ENCODE peak calls at places on chromosomes 6 and 20, in five cellular contexts. D is uterus, E is BE2C, G is heart right ventricle, L is brain microvascular endothelial cell. Q is an unnamed sample.

GRCh38 chr6:31882344-31882743 is 3.5 kb upstream of the SLC44A4 start:
- DNase-seq in D (no peak), E (peak; percentile 78), G (no peak), L (no peak), Q (no peak)

GRCh38 chr6:105522626-105523322 is 119.9 kb upstream of the PREP start:
- DNase-seq in D (no peak), E (no peak), G (no peak), L (peak; percentile 12), Q (no peak)

GRCh38 chr20:56788041-56788670 is 159.1 kb downstream of the TFAP2C start:
- DNase-seq in D (no peak), E (no peak), G (no peak), L (peak; percentile 97), Q (peak; percentile 23)

GRCh38 chr6:3468585-3468984 is 11.7 kb upstream of the SLC22A23 start:
- DNase-seq in D (no peak), E (no peak), G (no peak), L (no peak), Q (no peak)

GRCh38 chr6:4567141-4567540 is 209.1 kb upstream of the CDYL start:
- DNase-seq in D (no peak), E (no peak), G (no peak), L (peak; percentile 25), Q (no peak)

GRCh38 chr6:46320505-46320904 is 149.7 kb upstream of the ENPP5 start:
- DNase-seq in D (no peak), E (no peak), G (no peak), L (no peak), Q (no peak)

GRCh38 chr6:131807644-131808459 is at the start of gene ENPP1:
- DNase-seq in D (peak; percentile 76), E (peak; percentile 61), G (peak; percentile 78), L (no peak), Q (peak; percentile 85)

GRCh38 chr6:7124631-7125030 is 16.9 kb downstream of the RREB1 start:
- DNase-seq in D (no peak), E (no peak), G (no peak), L (no peak), Q (no peak)

GRCh38 chr20:53599378-53599777 is 5.7 kb upstream of the ZNF217 start:
- DNase-seq in D (no peak), E (no peak), G (no peak), L (no peak), Q (no peak)

GRCh38 chr20:58511364-58511763 is 3.8 kb downstream of the APCDD1L start:
- DNase-seq in D (no peak), E (no peak), G (no peak), L (peak; percentile 74), Q (no peak)

GRCh38 chr6:31676904-31677303 is 4.0 kb downstream of the LY6G5C start:
- DNase-seq in D (no peak), E (no peak), G (no peak), L (no peak), Q (no peak)

GRCh38 chr6:41768545-41769308 is 11.0 kb downstream of the FRS3 start:
- DNase-seq in D (no peak), E (no peak), G (no peak), L (no peak), Q (no peak)

GRCh38 chr6:98957440-98957839 is 9.7 kb upstream of the FBXL4 start:
- DNase-seq in D (no peak), E (peak; percentile 13), G (no peak), L (peak; percentile 68), Q (no peak)

GRCh38 chr6:166598441-166599138 is 12.1 kb upstream of the RAMACL start:
- DNase-seq in D (peak; percentile 46), E (no peak), G (peak; percentile 49), L (peak; percentile 91), Q (no peak)

GRCh38 chr6:118908441-118908840 is 14.5 kb downstream of the ASF1A start:
- DNase-seq in D (no peak), E (no peak), G (no peak), L (no peak), Q (no peak)

GRCh38 chr6:41449399-41450245 is 96.6 kb upstream of the FOXP4 start:
- DNase-seq in D (peak; percentile 80), E (peak; percentile 36), G (no peak), L (no peak), Q (peak; percentile 67)

GRCh38 chr20:9668356-9668755 is 154.0 kb downstream of the LAMP5 start:
- DNase-seq in D (no peak), E (no peak), G (no peak), L (no peak), Q (no peak)

GRCh38 chr6:151627689-151628444 is 134.1 kb downstream of the CCDC170 start:
- DNase-seq in D (no peak), E (no peak), G (no peak), L (no peak), Q (no peak)

GRCh38 chr6:75296811-75297779 is 12.5 kb upstream of the TMEM30A start:
- DNase-seq in D (no peak), E (no peak), G (no peak), L (no peak), Q (no peak)

GRCh38 chr20:859661-860294 is 26.3 kb downstream of the FAM110A start:
- DNase-seq in D (no peak), E (no peak), G (no peak), L (no peak), Q (no peak)

GRCh38 chr6:42889815-42890214 is 10.4 kb downstream of the RPL7L1 start:
- DNase-seq in D (no peak), E (no peak), G (no peak), L (no peak), Q (no peak)

GRCh38 chr6:170372380-170373325 is 66.1 kb downstream of the FAM120B start:
- DNase-seq in D (no peak), E (no peak), G (no peak), L (no peak), Q (no peak)

GRCh38 chr6:104118274-104118673 is 741.4 kb downstream of the HACE1 start:
- DNase-seq in D (no peak), E (no peak), G (no peak), L (peak; percentile 92), Q (no peak)

GRCh38 chr20:16846011-16846410 is 97.9 kb downstream of the OTOR start:
- DNase-seq in D (no peak), E (no peak), G (no peak), L (no peak), Q (no peak)

GRCh38 chr20:24492031-24492607 is 22.7 kb downstream of the SYNDIG1 start:
- DNase-seq in D (no peak), E (no peak), G (no peak), L (no peak), Q (no peak)

GRCh38 chr6:113434641-113435040 is 422.5 kb upstream of the MARCKS start:
- DNase-seq in D (no peak), E (no peak), G (no peak), L (no peak), Q (no peak)
- H3K36me3 ChIP-seq in D (no peaks in the 10 kb centered on the region), E (no peaks in the 10 kb centered on the region), G (no peaks in the 10 kb centered on the region), L (no peaks in the 10 kb centered on the region), Q (no peaks in the 10 kb centered on the region)

GRCh38 chr6:159249752-159250151 is 80.6 kb downstream of the FNDC1 start:
- DNase-seq in D (no peak), E (no peak), G (no peak), L (no peak), Q (no peak)
- H3K36me3 ChIP-seq in D (no peaks in the 10 kb centered on the region), E (no peaks in the 10 kb centered on the region), G (no peaks in the 10 kb centered on the region), L (no peaks in the 10 kb centered on the region), Q (no peaks in the 10 kb centered on the region)

GRCh38 chr20:38885357-38885756 is 40.9 kb upstream of the FAM83D start:
- DNase-seq in D (no peak), E (peak; percentile 54), G (no peak), L (no peak), Q (no peak)
- H3K36me3 ChIP-seq in D (no peaks in the 10 kb centered on the region), E (peaks cover 2% of the 10 kb centered on the region), G (no peaks in the 10 kb centered on the region), L (no peaks in the 10 kb centered on the region), Q (no peaks in the 10 kb centered on the region)

DNA sequence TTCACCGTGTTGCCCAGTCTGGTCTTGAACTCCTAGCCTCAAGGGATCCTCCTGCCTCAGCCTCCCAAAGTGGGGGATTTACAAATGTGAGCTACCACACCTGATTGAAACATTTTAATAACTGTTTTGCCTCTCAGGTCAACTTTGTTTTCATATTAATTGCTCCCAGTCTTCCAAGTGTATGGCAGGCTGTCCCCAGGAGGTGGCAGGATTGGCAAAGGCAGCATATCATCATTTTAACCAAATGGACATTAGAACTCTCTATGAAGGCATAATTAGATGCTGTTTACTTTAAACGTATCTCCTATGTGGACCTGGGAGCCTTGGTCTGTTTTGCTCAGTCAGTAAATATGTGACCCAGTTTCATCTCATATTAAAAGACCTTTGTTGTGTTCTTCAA is 59.2 kb upstream of the CSE1L start:
- DNase-seq in D (no peak), E (peak; percentile 26), G (no peak), L (no peak), Q (no peak)
- H3K36me3 ChIP-seq in D (no peaks in the 10 kb centered on the region), E (peaks cover 75% of the 10 kb centered on the region), G (peaks cover 3% of the 10 kb centered on the region), L (peaks cover 46% of the 10 kb centered on the region), Q (no peaks in the 10 kb centered on the region)

GRCh38 chr6:157838718-157839430 is 15.8 kb downstream of the SNX9 start:
- DNase-seq in D (no peak), E (no peak), G (no peak), L (no peak), Q (no peak)
- H3K36me3 ChIP-seq in D (no peaks in the 10 kb centered on the region), E (no peaks in the 10 kb centered on the region), G (no peaks in the 10 kb centered on the region), L (no peaks in the 10 kb centered on the region), Q (no peaks in the 10 kb centered on the region)

GRCh38 chr20:41091926-41092325 is 45.4 kb upstream of the PLCG1 start:
- DNase-seq in D (no peak), E (no peak), G (no peak), L (no peak), Q (no peak)
- H3K36me3 ChIP-seq in D (no peaks in the 10 kb centered on the region), E (peaks cover 64% of the 10 kb centered on the region), G (peaks cover 3% of the 10 kb centered on the region), L (peaks cover 54% of the 10 kb centered on the region), Q (peaks cover 65% of the 10 kb centered on the region)

GRCh38 chr6:35065441-35065800 is 75.7 kb downstream of the TCP11 start:
- DNase-seq in D (no peak), E (no peak), G (no peak), L (no peak), Q (peak; percentile 2)

GRCh38 chr6:35068644-35069043 is 72.5 kb downstream of the TCP11 start:
- DNase-seq in D (no peak), E (no peak), G (no peak), L (no peak), Q (peak; percentile 6)

GRCh38 chr6:35065870-35066269 is 75.3 kb downstream of the TCP11 start:
- DNase-seq in D (no peak), E (no peak), G (no peak), L (no peak), Q (no peak)

GRCh38 chr6:35068206-35068605 is 72.9 kb downstream of the TCP11 start:
- DNase-seq in D (no peak), E (no peak), G (no peak), L (no peak), Q (no peak)

DNA sequence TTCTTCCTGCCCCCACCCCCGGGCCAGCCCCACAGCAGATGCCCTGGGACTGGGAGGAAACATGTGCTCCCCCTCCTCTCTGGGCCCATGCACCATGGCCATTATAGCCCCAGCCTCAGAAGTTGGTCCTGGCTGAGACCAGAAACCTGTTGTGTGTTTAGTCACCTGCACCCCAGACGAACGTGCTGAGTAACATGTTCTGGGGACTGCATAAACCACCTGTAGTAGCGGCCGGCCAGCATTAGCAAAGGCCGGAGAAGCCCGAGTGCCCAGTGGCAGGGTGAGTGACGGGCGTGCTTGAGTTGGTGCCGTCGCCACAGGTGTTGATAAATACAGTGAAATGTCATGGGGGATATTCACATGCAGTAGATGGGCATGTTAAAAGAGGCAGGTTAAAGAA is 73.9 kb downstream of the TCP11 start:
- DNase-seq in D (no peak), E (no peak), G (no peak), L (no peak), Q (no peak)
- H3K36me3 ChIP-seq in D (no peaks in the 10 kb centered on the region), E (no peaks in the 10 kb centered on the region), G (no peaks in the 10 kb centered on the region), L (peaks cover 2% of the 10 kb centered on the region), Q (no peaks in the 10 kb centered on the region)

Q was measured in psoas muscle.